ENCODE peak calls at places on chromosomes 5 and 9, in ten cellular contexts. M is HT1080, R is GM10248, O is NCI-H1436, L is endodermal cell, H is AG04450, Z is NCI-H345, E is activated T-helper 1 cell treated with Interleukin-2 at 50 U/mL for 16 hours, D is NB4, B is iPS-NIHi11. Y is an unnamed sample.
A peak's percentile ranks its signal among the peaks of the same experiment; 100 is the strongest.

GRCh38 chr5:170312666-170313065 is 15.1 kb upstream of the LCP2 start:
- DNase-seq in M (peak; percentile 72), R (no peak), O (no peak), L (no peak), H (no peak), Z (no peak), E (peak; percentile 30), D (peak; percentile 87), B (no peak), Y (no peak)

GRCh38 chr9:137745541-137745991 is 126.8 kb downstream of the EHMT1 start:
- DNase-seq in M (peak; percentile 16), R (peak; percentile 76), O (no peak), L (peak; percentile 72), H (no peak), Z (peak; percentile 69), E (no peak), D (peak; percentile 73), B (peak; percentile 51), Y (peak; percentile 64)

GRCh38 chr5:154309361-154309725 is 118.8 kb downstream of the GALNT10 start:
- DNase-seq in M (peak; percentile 54), R (no peak), O (no peak), L (no peak), H (no peak), Z (no peak), E (no peak), D (no peak), B (no peak), Y (no peak)

GRCh38 chr9:99411068-99411467 is 189.0 kb downstream of the SEC61B start:
- DNase-seq in M (peak; percentile 77), R (no peak), O (no peak), L (no peak), H (peak; percentile 21), Z (no peak), E (no peak), D (no peak), B (peak; percentile 20), Y (no peak)

GRCh38 chr5:74199436-74200210 is 440.9 kb downstream of the ENC1 start:
- DNase-seq in M (peak; percentile 21), R (no peak), O (no peak), L (no peak), H (no peak), Z (no peak), E (no peak), D (no peak), B (no peak), Y (no peak)

GRCh38 chr9:34446468-34446891 is 11.9 kb downstream of the FAM219A start:
- DNase-seq in M (no peak), R (no peak), O (no peak), L (no peak), H (no peak), Z (no peak), E (no peak), D (no peak), B (no peak), Y (no peak)

GRCh38 chr5:95845401-95845800 is 22.9 kb upstream of the GLRX start:
- DNase-seq in M (no peak), R (no peak), O (no peak), L (no peak), H (no peak), Z (no peak), E (no peak), D (no peak), B (no peak), Y (no peak)

GRCh38 chr5:139343476-139343875 is 1.8 kb downstream of the PAIP2 start:
- DNase-seq in M (no peak), R (no peak), O (no peak), L (no peak), H (no peak), Z (no peak), E (no peak), D (no peak), B (no peak), Y (no peak)

GRCh38 chr5:147911427-147911826 is 5.1 kb upstream of the C5orf46 start:
- DNase-seq in M (no peak), R (no peak), O (no peak), L (no peak), H (no peak), Z (no peak), E (no peak), D (no peak), B (no peak), Y (no peak)

GRCh38 chr9:21983509-21983908 is 10.7 kb downstream of the CDKN2A start:
- DNase-seq in M (no peak), R (no peak), O (no peak), L (no peak), H (no peak), Z (no peak), E (no peak), D (no peak), B (no peak), Y (no peak)

GRCh38 chr5:39721394-39721793 is 296.6 kb upstream of the DAB2 start:
- DNase-seq in M (no peak), R (no peak), O (no peak), L (no peak), H (no peak), Z (no peak), E (no peak), D (no peak), B (no peak), Y (no peak)

GRCh38 chr5:125798311-125798710 is 624.9 kb upstream of the GRAMD2B start:
- DNase-seq in M (peak; percentile 15), R (no peak), O (no peak), L (no peak), H (peak; percentile 1), Z (no peak), E (no peak), D (peak; percentile 19), B (no peak), Y (no peak)

GRCh38 chr9:100425758-100426157 is 1.2 kb upstream of the MSANTD3 start:
- DNase-seq in M (no peak), R (no peak), O (no peak), L (no peak), H (no peak), Z (no peak), E (no peak), D (no peak), B (no peak), Y (no peak)

GRCh38 chr5:134510970-134511795 is 14.3 kb upstream of the JADE2 start:
- DNase-seq in M (peak; percentile 89), R (no peak), O (no peak), L (peak; percentile 93), H (no peak), Z (no peak), E (no peak), D (no peak), B (peak; percentile 44), Y (no peak)

GRCh38 chr9:18396102-18396728 is 77.7 kb upstream of the ADAMTSL1 start:
- DNase-seq in M (peak; percentile 33), R (no peak), O (peak; percentile 18), L (no peak), H (no peak), Z (peak; percentile 54), E (no peak), D (peak; percentile 42), B (no peak), Y (peak; percentile 30)

GRCh38 chr5:65191554-65192126 is 290.1 kb downstream of the ADAMTS6 start:
- DNase-seq in M (no peak), R (no peak), O (no peak), L (no peak), H (no peak), Z (no peak), E (no peak), D (no peak), B (no peak), Y (no peak)

GRCh38 chr5:131382407-131383395 is 118.8 kb downstream of the CDC42SE2 start:
- DNase-seq in M (peak; percentile 69), R (peak; percentile 46), O (peak; percentile 66), L (peak; percentile 74), H (peak; percentile 8), Z (peak; percentile 43), E (peak; percentile 23), D (peak; percentile 82), B (peak; percentile 67), Y (peak; percentile 35)

GRCh38 chr9:135065151-135065550 is 22.3 kb upstream of the OLFM1 start:
- DNase-seq in M (no peak), R (no peak), O (no peak), L (peak; percentile 13), H (no peak), Z (no peak), E (no peak), D (no peak), B (no peak), Y (no peak)

GRCh38 chr9:2771661-2772060 is 54.4 kb downstream of the KCNV2 start:
- DNase-seq in M (no peak), R (no peak), O (no peak), L (no peak), H (no peak), Z (no peak), E (no peak), D (no peak), B (no peak), Y (no peak)

GRCh38 chr9:115118471-115119156 is 657 bp upstream of the TNC start:
- DNase-seq in M (peak; percentile 92), R (no peak), O (peak; percentile 24), L (peak; percentile 95), H (peak; percentile 76), Z (peak; percentile 61), E (no peak), D (peak; percentile 48), B (peak; percentile 69), Y (peak; percentile 24)

GRCh38 chr5:21701317-21701716 is 1151.8 kb downstream of the CDH12 start:
- DNase-seq in M (peak; percentile 9), R (no peak), O (no peak), L (no peak), H (no peak), Z (no peak), E (no peak), D (no peak), B (no peak), Y (no peak)

GRCh38 chr5:91443761-91444467 is 60.8 kb upstream of the ARRDC3 start:
- DNase-seq in M (no peak), R (no peak), O (no peak), L (no peak), H (no peak), Z (no peak), E (no peak), D (no peak), B (no peak), Y (no peak)

GRCh38 chr5:143600396-143601075 is 197.1 kb upstream of the NR3C1 start:
- DNase-seq in M (peak; percentile 50), R (no peak), O (no peak), L (peak; percentile 59), H (no peak), Z (no peak), E (no peak), D (peak; percentile 79), B (no peak), Y (no peak)

GRCh38 chr5:55225346-55225745 is 1.8 kb downstream of the MCIDAS start:
- DNase-seq in M (no peak), R (no peak), O (no peak), L (no peak), H (no peak), Z (no peak), E (no peak), D (no peak), B (no peak), Y (no peak)

GRCh38 chr5:167702014-167702413 is 589.4 kb upstream of the WWC1 start:
- DNase-seq in M (no peak), R (no peak), O (no peak), L (no peak), H (no peak), Z (no peak), E (no peak), D (no peak), B (no peak), Y (no peak)

GRCh38 chr5:756865-757345 is 27.6 kb downstream of the ZDHHC11B start:
- DNase-seq in M (no peak), R (peak; percentile 19), O (no peak), L (peak; percentile 45), H (no peak), Z (no peak), E (no peak), D (no peak), B (no peak), Y (no peak)

GRCh38 chr9:132997591-132997990 is 19.1 kb downstream of the GFI1B start:
- DNase-seq in M (peak; percentile 67), R (no peak), O (no peak), L (peak; percentile 59), H (peak; percentile 32), Z (no peak), E (no peak), D (no peak), B (no peak), Y (no peak)

GRCh38 chr9:129918296-129918950 is 83.2 kb downstream of the USP20 start:
- DNase-seq in M (no peak), R (no peak), O (no peak), L (no peak), H (no peak), Z (no peak), E (no peak), D (no peak), B (no peak), Y (no peak)

Y was measured in COR-L47.